ENCODE peak calls at places on chromosomes 5 and 9, in five cellular contexts. One of them, this sample, is unnamed.

GRCh38 chr9:112586600-112587155 is 100.1 kb downstream of the KIAA1958 start:
- DNase-seq in kidney tubule cell: no peak
- DNase-seq in HT1080: no peak
- DNase-seq in GM06990: no peak
- DNase-seq in endothelial cell: no peak
- DNase-seq in this sample: no peak

GRCh38 chr9:115291841-115292240 is 173.9 kb upstream of the TNC start:
- DNase-seq in kidney tubule cell: no peak
- DNase-seq in HT1080: no peak
- DNase-seq in GM06990: no peak
- DNase-seq in endothelial cell: no peak
- DNase-seq in this sample: no peak

GRCh38 chr9:131393622-131394463 is at the start of gene PRRC2B:
- DNase-seq in kidney tubule cell: peak; percentile 85
- DNase-seq in HT1080: peak; percentile 48
- DNase-seq in GM06990: peak; percentile 87
- DNase-seq in endothelial cell: peak; percentile 96
- DNase-seq in this sample: peak; percentile 93

GRCh38 chr5:138468133-138468965 is 3.1 kb downstream of the EGR1 start:
- DNase-seq in kidney tubule cell: peak; percentile 28
- DNase-seq in HT1080: no peak
- DNase-seq in GM06990: no peak
- DNase-seq in endothelial cell: no peak
- DNase-seq in this sample: no peak

GRCh38 chr9:971901-972511 is 4.4 kb upstream of the DMRT3 start:
- DNase-seq in kidney tubule cell: no peak
- DNase-seq in HT1080: no peak
- DNase-seq in GM06990: no peak
- DNase-seq in endothelial cell: peak; percentile 18
- DNase-seq in this sample: no peak

GRCh38 chr9:83937861-83938455 is 16.7 kb upstream of the KIF27 start:
- DNase-seq in kidney tubule cell: peak; percentile 81
- DNase-seq in HT1080: peak; percentile 63
- DNase-seq in GM06990: no peak
- DNase-seq in endothelial cell: peak; percentile 43
- DNase-seq in this sample: peak; percentile 67

GRCh38 chr9:37916471-37917314 is 12.8 kb upstream of the SLC25A51 start:
- DNase-seq in kidney tubule cell: no peak
- DNase-seq in HT1080: no peak
- DNase-seq in GM06990: no peak
- DNase-seq in endothelial cell: no peak
- DNase-seq in this sample: no peak

GRCh38 chr9:91896096-91896495 is 53.9 kb downstream of the ROR2 start:
- DNase-seq in kidney tubule cell: no peak
- DNase-seq in HT1080: no peak
- DNase-seq in GM06990: no peak
- DNase-seq in endothelial cell: no peak
- DNase-seq in this sample: peak; percentile 73

GRCh38 chr5:168433982-168434381 is 52.3 kb upstream of the RARS1 start:
- DNase-seq in kidney tubule cell: no peak
- DNase-seq in HT1080: no peak
- DNase-seq in GM06990: no peak
- DNase-seq in endothelial cell: no peak
- DNase-seq in this sample: no peak

GRCh38 chr5:170430871-170431437 is 41.8 kb upstream of the KCNMB1 start:
- DNase-seq in kidney tubule cell: no peak
- DNase-seq in HT1080: no peak
- DNase-seq in GM06990: no peak
- DNase-seq in endothelial cell: no peak
- DNase-seq in this sample: no peak

GRCh38 chr9:12771891-12772290 is 2.9 kb upstream of the LURAP1L start:
- DNase-seq in kidney tubule cell: peak; percentile 94
- DNase-seq in HT1080: peak; percentile 73
- DNase-seq in GM06990: no peak
- DNase-seq in endothelial cell: no peak
- DNase-seq in this sample: no peak

GRCh38 chr5:36529142-36529541 is 77.3 kb upstream of the SLC1A3 start:
- DNase-seq in kidney tubule cell: no peak
- DNase-seq in HT1080: no peak
- DNase-seq in GM06990: no peak
- DNase-seq in endothelial cell: no peak
- DNase-seq in this sample: no peak